ENCODE peak calls at places on chromosomes 7 and 10, in ten cellular contexts. D, M, H, Y, U, T, I, S, F and B are unnamed samples.

GRCh38 chr10:3426190-3426845 is 253.7 kb upstream of the PITRM1 start:
- DNase-seq in D (no peak), M (no peak), H (peak; percentile 76), Y (no peak), U (no peak), T (no peak), I (no peak), S (no peak), F (no peak), B (no peak)

GRCh38 chr10:88200637-88201036 is 337.2 kb downstream of the PTEN start:
- DNase-seq in D (peak; percentile 29), M (no peak), H (peak; percentile 17), Y (no peak), U (no peak), T (no peak), I (no peak), S (no peak), F (no peak), B (no peak)

GRCh38 chr10:100963826-100964225 is 5.5 kb upstream of the SEMA4G start:
- DNase-seq in D (no peak), M (no peak), H (no peak), Y (no peak), U (no peak), T (no peak), I (no peak), S (no peak), F (no peak), B (no peak)

GRCh38 chr7:122054393-122054792 is 89.7 kb downstream of the AASS start:
- DNase-seq in D (no peak), M (no peak), H (no peak), Y (no peak), U (no peak), T (no peak), I (no peak), S (no peak), F (no peak), B (no peak)

GRCh38 chr10:43409385-43410109 is 561 bp upstream of the HNRNPF start:
- DNase-seq in D (no peak), M (no peak), H (no peak), Y (peak; percentile 54), U (no peak), T (peak; percentile 73), I (no peak), S (no peak), F (peak; percentile 67), B (peak; percentile 32)

GRCh38 chr7:25786958-25787730 is 364.9 kb upstream of the NFE2L3 start:
- DNase-seq in D (no peak), M (no peak), H (no peak), Y (no peak), U (no peak), T (no peak), I (no peak), S (no peak), F (no peak), B (no peak)

GRCh38 chr10:22417736-22418268 is 72.5 kb downstream of the SPAG6 start:
- DNase-seq in D (no peak), M (no peak), H (no peak), Y (no peak), U (no peak), T (no peak), I (no peak), S (no peak), F (no peak), B (no peak)

GRCh38 chr7:3605222-3605621 is 304.2 kb downstream of the SDK1 start:
- DNase-seq in D (no peak), M (no peak), H (peak; percentile 44), Y (no peak), U (no peak), T (no peak), I (no peak), S (no peak), F (no peak), B (no peak)

GRCh38 chr10:131723601-131724530 is 176.9 kb upstream of the PPP2R2D start:
- DNase-seq in D (no peak), M (no peak), H (no peak), Y (no peak), U (no peak), T (no peak), I (peak; percentile 5), S (no peak), F (no peak), B (no peak)

DNA sequence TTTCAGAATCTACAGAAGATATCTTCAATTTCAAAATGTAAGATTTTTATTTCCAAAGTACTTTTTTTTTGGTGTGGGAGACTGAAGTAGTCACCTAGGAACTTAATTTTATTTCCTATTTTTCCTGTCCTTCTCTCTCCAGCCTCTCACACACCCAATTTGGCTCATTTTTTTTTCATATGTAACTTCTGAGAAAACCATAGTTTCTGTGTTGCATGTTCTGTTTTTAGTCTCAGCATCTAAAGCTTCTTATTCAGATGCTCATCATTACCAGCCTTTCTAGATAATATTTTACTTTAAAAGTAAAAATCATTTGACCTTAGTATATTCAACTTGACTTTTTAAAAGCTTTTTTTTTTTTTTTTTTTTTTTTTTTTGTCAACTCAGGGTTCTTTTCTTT is 73.8 kb upstream of the LSM8 start:
- DNase-seq in D (no peak), M (no peak), H (no peak), Y (no peak), U (no peak), T (no peak), I (no peak), S (no peak), F (no peak), B (no peak)
- H3K4me3 ChIP-seq in D (no peak overlapping the region), M (no peak overlapping the region), H (no peak overlapping the region), Y (no peak overlapping the region), U (no peak overlapping the region), T (no peak overlapping the region), I (no peak overlapping the region), S (no peak overlapping the region), F (no peak overlapping the region), B (no peak overlapping the region)

DNA sequence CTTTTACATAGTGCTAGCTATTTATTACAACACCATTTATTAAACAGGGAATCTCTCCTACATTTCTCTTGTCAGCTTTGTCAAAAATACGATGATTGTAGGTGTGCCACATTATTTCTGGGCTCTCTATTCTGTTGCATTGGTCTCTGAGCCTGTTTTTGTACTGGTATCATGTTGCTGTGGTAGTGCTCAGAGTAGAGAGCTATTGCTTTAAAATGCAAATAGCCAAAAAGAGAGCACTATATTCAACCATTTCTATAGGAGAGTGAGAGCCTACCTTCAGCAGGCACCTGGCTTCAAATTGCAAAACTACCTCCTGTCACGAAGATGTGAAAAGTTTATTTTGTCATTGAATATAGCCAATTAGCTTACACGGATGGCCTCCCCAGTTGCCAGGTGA is 8.1 kb downstream of the ZNF92 start:
- DNase-seq in D (no peak), M (peak; percentile 27), H (no peak), Y (no peak), U (no peak), T (no peak), I (no peak), S (no peak), F (no peak), B (no peak)
- H3K4me3 ChIP-seq in D (no peak overlapping the region), M (peak overlapping the region; percentile 19), H (no peak overlapping the region), Y (no peak overlapping the region), U (no peak overlapping the region), T (no peak overlapping the region), I (no peak overlapping the region), S (no peak overlapping the region), F (no peak overlapping the region), B (no peak overlapping the region)

GRCh38 chr10:48468130-48468790 is 136.6 kb downstream of the ARHGAP22 start:
- DNase-seq in D (no peak), M (no peak), H (no peak), Y (no peak), U (no peak), T (no peak), I (no peak), S (no peak), F (no peak), B (no peak)

GRCh38 chr10:48464871-48465736 is 139.8 kb downstream of the ARHGAP22 start:
- DNase-seq in D (no peak), M (peak; percentile 23), H (no peak), Y (peak; percentile 10), U (no peak), T (no peak), I (no peak), S (no peak), F (no peak), B (peak; percentile 66)

GRCh38 chr10:48467669-48468068 is 137.2 kb downstream of the ARHGAP22 start:
- DNase-seq in D (no peak), M (no peak), H (no peak), Y (peak; percentile 3), U (no peak), T (no peak), I (no peak), S (no peak), F (no peak), B (no peak)

GRCh38 chr10:48465860-48466521 is 138.9 kb downstream of the ARHGAP22 start:
- DNase-seq in D (no peak), M (peak; percentile 52), H (no peak), Y (peak; percentile 13), U (no peak), T (no peak), I (no peak), S (no peak), F (no peak), B (no peak)

DNA sequence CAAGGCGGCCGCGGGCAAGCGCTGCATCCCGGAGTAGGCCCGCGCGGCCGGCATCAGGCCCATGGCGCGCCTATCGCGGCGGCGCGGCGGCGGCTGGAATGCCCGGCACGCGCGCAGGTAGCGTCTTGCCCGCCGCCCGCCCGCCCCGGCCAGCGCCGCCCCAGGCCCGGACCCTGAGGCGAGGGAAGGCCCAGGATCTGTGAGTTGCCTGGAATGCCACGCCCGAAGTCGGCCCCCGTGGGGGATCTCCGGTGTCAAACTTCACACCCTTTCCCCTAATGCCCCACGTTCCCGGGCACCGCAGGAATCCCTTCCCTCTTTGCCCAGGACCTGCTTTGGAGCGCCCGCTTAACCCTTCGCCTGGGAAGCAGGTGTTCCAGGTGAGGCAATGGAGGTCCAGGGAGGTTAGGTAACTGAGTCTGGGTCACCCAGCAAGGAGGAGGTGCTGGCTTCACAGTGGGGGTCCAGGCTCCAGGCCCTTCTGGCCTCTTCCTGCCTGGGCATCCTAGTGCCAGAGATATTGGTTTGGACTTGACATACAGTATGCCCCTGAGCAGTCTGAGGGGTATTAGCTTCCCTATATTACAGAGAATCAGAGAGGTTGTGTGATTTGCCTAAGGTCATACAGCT is 138.1 kb downstream of the ARHGAP22 start:
- DNase-seq in D (no peak), M (peak; percentile 69), H (no peak), Y (peak; percentile 3), U (no peak), T (no peak), I (no peak), S (no peak), F (no peak), B (no peak)
- H3K4me3 ChIP-seq in D (no peak overlapping the region), M (peak overlapping the region; percentile 46), H (no peak overlapping the region), Y (no peak overlapping the region), U (no peak overlapping the region), T (no peak overlapping the region), I (no peak overlapping the region), S (no peak overlapping the region), F (no peak overlapping the region), B (no peak overlapping the region)

DNA sequence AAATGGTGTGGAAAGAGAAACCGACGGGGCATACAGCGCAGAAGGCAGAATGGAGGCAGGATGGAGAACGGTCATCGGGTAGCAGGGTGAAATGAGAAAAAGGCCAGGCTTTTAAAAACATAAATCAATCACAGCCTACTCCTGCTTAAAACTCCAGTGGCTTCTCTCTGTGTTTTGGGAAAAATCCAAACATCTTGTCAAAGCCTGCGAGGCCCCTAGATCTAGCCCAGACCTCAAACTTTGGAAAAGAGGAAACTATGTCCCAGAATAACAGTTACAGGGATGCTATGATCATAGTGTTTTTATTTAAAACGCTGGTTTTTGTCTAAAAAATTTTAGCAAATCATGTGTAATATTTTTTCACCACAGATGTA is 41.1 kb downstream of the PPP1R3C start:
- DNase-seq in D (no peak), M (no peak), H (no peak), Y (no peak), U (no peak), T (no peak), I (no peak), S (no peak), F (no peak), B (no peak)
- H3K4me3 ChIP-seq in D (no peak overlapping the region), M (no peak overlapping the region), H (no peak overlapping the region), Y (no peak overlapping the region), U (no peak overlapping the region), T (no peak overlapping the region), I (no peak overlapping the region), S (no peak overlapping the region), F (no peak overlapping the region), B (no peak overlapping the region)